ENCODE peak calls at places on chromosome X, in seven cellular contexts. One of them, this sample, is unnamed.

GRCh38 chrX:54817220-54817820 is 9.8 kb downstream of the MAGED2 start:
- DNase-seq in brain microvascular endothelial cell: no peak
- DNase-seq in IMR-90: no peak
- DNase-seq in right atrium auricular region: peak
- DNase-seq in fibroblast of pulmonary artery: peak
- DNase-seq in tibial artery: no peak
- DNase-seq in bronchial epithelial cell: no peak
- DNase-seq in this sample: no peak

GRCh38 chrX:111868726-111869638 is 7.0 kb upstream of the TRPC5OS start:
- DNase-seq in IMR-90: peak
- DNase-seq in bronchial epithelial cell: peak
- DNase-seq in right atrium auricular region: no peak
- DNase-seq in tibial artery: no peak
- DNase-seq in fibroblast of pulmonary artery: peak
- DNase-seq in brain microvascular endothelial cell: no peak
- DNase-seq in this sample: no peak

GRCh38 chrX:66504481-66504880 is 134.4 kb downstream of the EDA2R start:
- DNase-seq in bronchial epithelial cell: peak
- DNase-seq in right atrium auricular region: no peak
- DNase-seq in fibroblast of pulmonary artery: no peak
- DNase-seq in tibial artery: no peak
- DNase-seq in brain microvascular endothelial cell: no peak
- DNase-seq in IMR-90: no peak
- DNase-seq in this sample: no peak

GRCh38 chrX:1592128-1592862 is 891 bp downstream of the AKAP17A start:
- DNase-seq in right atrium auricular region: peak
- DNase-seq in tibial artery: no peak
- DNase-seq in bronchial epithelial cell: peak
- DNase-seq in brain microvascular endothelial cell: peak
- DNase-seq in fibroblast of pulmonary artery: peak
- DNase-seq in IMR-90: peak
- DNase-seq in this sample: no peak

GRCh38 chrX:43595931-43596330 is 60.2 kb upstream of the MAOA start:
- DNase-seq in IMR-90: no peak
- DNase-seq in bronchial epithelial cell: no peak
- DNase-seq in tibial artery: no peak
- DNase-seq in fibroblast of pulmonary artery: peak
- DNase-seq in right atrium auricular region: no peak
- DNase-seq in brain microvascular endothelial cell: no peak
- DNase-seq in this sample: no peak

GRCh38 chrX:131331152-131331551 is 42.0 kb upstream of the IGSF1 start:
- DNase-seq in fibroblast of pulmonary artery: no peak
- DNase-seq in brain microvascular endothelial cell: no peak
- DNase-seq in bronchial epithelial cell: no peak
- DNase-seq in right atrium auricular region: no peak
- DNase-seq in IMR-90: no peak
- DNase-seq in tibial artery: no peak
- DNase-seq in this sample: no peak

GRCh38 chrX:6782831-6783230 is 247.9 kb upstream of the VCX3A start:
- DNase-seq in IMR-90: no peak
- DNase-seq in bronchial epithelial cell: no peak
- DNase-seq in right atrium auricular region: no peak
- DNase-seq in fibroblast of pulmonary artery: no peak
- DNase-seq in brain microvascular endothelial cell: no peak
- DNase-seq in tibial artery: no peak
- DNase-seq in this sample: no peak

GRCh38 chrX:153766098-153766817 is 2.2 kb downstream of the PLXNB3 start:
- DNase-seq in right atrium auricular region: no peak
- DNase-seq in IMR-90: peak
- DNase-seq in fibroblast of pulmonary artery: peak
- DNase-seq in brain microvascular endothelial cell: peak
- DNase-seq in tibial artery: no peak
- DNase-seq in bronchial epithelial cell: peak
- DNase-seq in this sample: peak

GRCh38 chrX:49064735-49065134 is 5.9 kb downstream of the CCDC120 start:
- DNase-seq in tibial artery: no peak
- DNase-seq in IMR-90: no peak
- DNase-seq in brain microvascular endothelial cell: no peak
- DNase-seq in fibroblast of pulmonary artery: no peak
- DNase-seq in bronchial epithelial cell: no peak
- DNase-seq in right atrium auricular region: no peak
- DNase-seq in this sample: no peak

GRCh38 chrX:154351183-154352011 is 23.0 kb downstream of the FLNA start:
- DNase-seq in bronchial epithelial cell: no peak
- DNase-seq in right atrium auricular region: no peak
- DNase-seq in tibial artery: peak
- DNase-seq in IMR-90: no peak
- DNase-seq in fibroblast of pulmonary artery: no peak
- DNase-seq in brain microvascular endothelial cell: no peak
- DNase-seq in this sample: no peak

GRCh38 chrX:144896323-144896722 is 351.0 kb upstream of the SPANXN1 start:
- DNase-seq in right atrium auricular region: no peak
- DNase-seq in fibroblast of pulmonary artery: no peak
- DNase-seq in bronchial epithelial cell: peak
- DNase-seq in tibial artery: no peak
- DNase-seq in IMR-90: no peak
- DNase-seq in brain microvascular endothelial cell: no peak
- DNase-seq in this sample: no peak

GRCh38 chrX:23626651-23627050 is 40.6 kb upstream of the PRDX4 start:
- DNase-seq in brain microvascular endothelial cell: no peak
- DNase-seq in IMR-90: no peak
- DNase-seq in bronchial epithelial cell: no peak
- DNase-seq in tibial artery: no peak
- DNase-seq in fibroblast of pulmonary artery: no peak
- DNase-seq in right atrium auricular region: no peak
- DNase-seq in this sample: no peak

GRCh38 chrX:69022430-69022829 is 142.8 kb downstream of the PJA1 start:
- DNase-seq in fibroblast of pulmonary artery: no peak
- DNase-seq in tibial artery: no peak
- DNase-seq in IMR-90: no peak
- DNase-seq in right atrium auricular region: no peak
- DNase-seq in brain microvascular endothelial cell: no peak
- DNase-seq in bronchial epithelial cell: no peak
- DNase-seq in this sample: no peak

GRCh38 chrX:115330498-115331138 is 41.1 kb downstream of the LUZP4 start:
- DNase-seq in tibial artery: peak
- DNase-seq in brain microvascular endothelial cell: peak
- DNase-seq in bronchial epithelial cell: peak
- DNase-seq in IMR-90: peak
- DNase-seq in right atrium auricular region: no peak
- DNase-seq in fibroblast of pulmonary artery: peak
- DNase-seq in this sample: peak

GRCh38 chrX:3820170-3820569 is 106.7 kb upstream of the PRKX start:
- DNase-seq in tibial artery: no peak
- DNase-seq in IMR-90: peak
- DNase-seq in right atrium auricular region: no peak
- DNase-seq in fibroblast of pulmonary artery: peak
- DNase-seq in brain microvascular endothelial cell: peak
- DNase-seq in bronchial epithelial cell: peak
- DNase-seq in this sample: peak

GRCh38 chrX:9141496-9141895 is 107.6 kb upstream of the FAM9B start:
- DNase-seq in IMR-90: peak
- DNase-seq in brain microvascular endothelial cell: peak
- DNase-seq in fibroblast of pulmonary artery: peak
- DNase-seq in tibial artery: no peak
- DNase-seq in bronchial epithelial cell: peak
- DNase-seq in right atrium auricular region: no peak
- DNase-seq in this sample: peak

GRCh38 chrX:129600981-129601424 is 53.8 kb downstream of the APLN start:
- DNase-seq in IMR-90: peak
- DNase-seq in tibial artery: no peak
- DNase-seq in right atrium auricular region: no peak
- DNase-seq in brain microvascular endothelial cell: peak
- DNase-seq in bronchial epithelial cell: peak
- DNase-seq in fibroblast of pulmonary artery: peak
- DNase-seq in this sample: peak

GRCh38 chrX:134572816-134573682 is 85.2 kb downstream of the PLAC1 start:
- DNase-seq in bronchial epithelial cell: peak
- DNase-seq in right atrium auricular region: no peak
- DNase-seq in fibroblast of pulmonary artery: peak
- DNase-seq in brain microvascular endothelial cell: no peak
- DNase-seq in tibial artery: no peak
- DNase-seq in IMR-90: peak
- DNase-seq in this sample: no peak

GRCh38 chrX:21153503-21153902 is 220.7 kb upstream of the CNKSR2 start:
- DNase-seq in tibial artery: no peak
- DNase-seq in bronchial epithelial cell: no peak
- DNase-seq in right atrium auricular region: peak
- DNase-seq in IMR-90: peak
- DNase-seq in brain microvascular endothelial cell: peak
- DNase-seq in fibroblast of pulmonary artery: peak
- DNase-seq in this sample: peak

GRCh38 chrX:47637546-47638195 is 7.9 kb upstream of the CFP start:
- DNase-seq in IMR-90: no peak
- DNase-seq in right atrium auricular region: no peak
- DNase-seq in fibroblast of pulmonary artery: no peak
- DNase-seq in bronchial epithelial cell: peak
- DNase-seq in brain microvascular endothelial cell: no peak
- DNase-seq in tibial artery: peak
- DNase-seq in this sample: no peak

GRCh38 chrX:1581132-1581531 is 10.3 kb upstream of the AKAP17A start:
- DNase-seq in right atrium auricular region: peak
- DNase-seq in brain microvascular endothelial cell: peak
- DNase-seq in tibial artery: no peak
- DNase-seq in fibroblast of pulmonary artery: peak
- DNase-seq in bronchial epithelial cell: peak
- DNase-seq in IMR-90: no peak
- DNase-seq in this sample: no peak

GRCh38 chrX:45778621-45779020 is 577.9 kb upstream of the DIPK2B start:
- DNase-seq in IMR-90: no peak
- DNase-seq in brain microvascular endothelial cell: no peak
- DNase-seq in right atrium auricular region: no peak
- DNase-seq in tibial artery: no peak
- DNase-seq in bronchial epithelial cell: no peak
- DNase-seq in fibroblast of pulmonary artery: no peak
- DNase-seq in this sample: peak

GRCh38 chrX:106707771-106708454 is 18.6 kb upstream of the RNF128 start:
- DNase-seq in tibial artery: no peak
- DNase-seq in bronchial epithelial cell: peak
- DNase-seq in IMR-90: peak
- DNase-seq in fibroblast of pulmonary artery: peak
- DNase-seq in right atrium auricular region: no peak
- DNase-seq in brain microvascular endothelial cell: peak
- DNase-seq in this sample: peak

GRCh38 chrX:44306336-44306735 is 37.1 kb downstream of the EFHC2 start:
- DNase-seq in tibial artery: no peak
- DNase-seq in bronchial epithelial cell: peak
- DNase-seq in fibroblast of pulmonary artery: peak
- DNase-seq in IMR-90: peak
- DNase-seq in brain microvascular endothelial cell: peak
- DNase-seq in right atrium auricular region: no peak
- DNase-seq in this sample: no peak

GRCh38 chrX:2418000-2418399 is 82.8 kb downstream of the DHRSX start:
- DNase-seq in IMR-90: no peak
- DNase-seq in fibroblast of pulmonary artery: no peak
- DNase-seq in bronchial epithelial cell: no peak
- DNase-seq in brain microvascular endothelial cell: no peak
- DNase-seq in tibial artery: no peak
- DNase-seq in right atrium auricular region: no peak
- DNase-seq in this sample: no peak

GRCh38 chrX:41688154-41688553 is 619 bp upstream of the GPR34 start:
- DNase-seq in tibial artery: no peak
- DNase-seq in brain microvascular endothelial cell: no peak
- DNase-seq in right atrium auricular region: no peak
- DNase-seq in fibroblast of pulmonary artery: no peak
- DNase-seq in IMR-90: no peak
- DNase-seq in bronchial epithelial cell: no peak
- DNase-seq in this sample: no peak

DNA sequence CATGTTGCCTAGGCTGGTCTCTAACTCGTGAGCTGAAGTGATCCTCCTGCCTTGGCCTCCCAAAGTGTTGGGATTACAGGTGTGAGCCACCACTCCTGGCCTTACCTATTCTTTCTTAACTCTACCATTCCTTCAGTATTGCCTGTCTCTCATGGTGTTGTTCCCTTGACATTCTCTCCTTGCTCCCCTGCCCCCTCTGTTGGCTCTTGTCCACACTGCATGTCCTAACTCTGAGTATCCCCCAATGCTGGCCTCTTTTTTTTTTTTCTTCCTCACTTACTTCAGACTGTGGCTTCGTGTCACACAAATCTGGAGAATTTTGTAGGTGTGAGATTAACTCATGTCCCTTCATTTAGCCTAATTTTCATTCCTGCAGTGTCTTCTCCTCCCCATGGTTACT is 22.9 kb upstream of the FRMPD4 start:
- DNase-seq in IMR-90: no peak
- DNase-seq in bronchial epithelial cell: no peak
- DNase-seq in fibroblast of pulmonary artery: no peak
- DNase-seq in brain microvascular endothelial cell: no peak
- DNase-seq in right atrium auricular region: no peak
- DNase-seq in tibial artery: no peak
- DNase-seq in this sample: no peak
- TF ChIP-seq CTCF in IMR-90: no peak
- TF ChIP-seq CTCF in bronchial epithelial cell: peak
- TF ChIP-seq CTCF in fibroblast of pulmonary artery: no peak
- TF ChIP-seq CTCF in brain microvascular endothelial cell: peak
- TF ChIP-seq CTCF in right atrium auricular region: no peak
- TF ChIP-seq CTCF in tibial artery: no peak
- TF ChIP-seq CTCF in this sample: no peak

GRCh38 chrX:85243155-85243554 is 424 bp downstream of the SATL1 start:
- DNase-seq in bronchial epithelial cell: no peak
- DNase-seq in right atrium auricular region: no peak
- DNase-seq in tibial artery: no peak
- DNase-seq in fibroblast of pulmonary artery: no peak
- DNase-seq in brain microvascular endothelial cell: no peak
- DNase-seq in IMR-90: no peak
- DNase-seq in this sample: no peak
- H3K4me3 ChIP-seq in bronchial epithelial cell: no peak
- H3K4me3 ChIP-seq in right atrium auricular region: peak
- H3K4me3 ChIP-seq in tibial artery: peak
- H3K4me3 ChIP-seq in fibroblast of pulmonary artery: peak
- H3K4me3 ChIP-seq in brain microvascular endothelial cell: no peak
- H3K4me3 ChIP-seq in IMR-90: peak
- H3K4me3 ChIP-seq in this sample: peak

DNA sequence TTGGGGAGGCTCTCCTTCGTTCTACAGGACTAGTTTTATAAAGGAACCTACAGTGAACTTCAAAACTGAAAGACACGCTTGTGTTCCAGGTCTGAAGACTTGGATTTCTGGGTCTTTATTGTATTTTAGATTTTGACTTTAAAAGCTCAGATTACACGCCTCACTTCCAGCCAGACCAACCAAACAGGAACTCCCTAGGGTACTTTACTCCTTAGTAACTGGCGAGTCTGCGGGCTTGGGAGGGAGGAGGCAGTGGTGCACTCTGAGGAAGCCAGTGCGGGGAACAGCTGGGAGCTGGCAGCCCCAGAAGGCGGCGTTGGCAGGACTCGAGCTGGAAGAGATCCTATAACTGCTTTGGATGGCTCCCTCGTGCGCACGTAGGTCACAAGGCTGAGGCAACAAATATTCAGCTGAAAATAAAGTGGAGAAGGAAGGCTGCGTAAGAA is 388 bp upstream of the PHKA1 start:
- DNase-seq in brain microvascular endothelial cell: peak
- DNase-seq in tibial artery: peak
- DNase-seq in bronchial epithelial cell: peak
- DNase-seq in right atrium auricular region: peak
- DNase-seq in IMR-90: peak
- DNase-seq in fibroblast of pulmonary artery: peak
- DNase-seq in this sample: peak
- TF ChIP-seq CTCF in brain microvascular endothelial cell: no peak
- TF ChIP-seq CTCF in tibial artery: no peak
- TF ChIP-seq CTCF in bronchial epithelial cell: peak
- TF ChIP-seq CTCF in right atrium auricular region: no peak
- TF ChIP-seq CTCF in IMR-90: peak
- TF ChIP-seq CTCF in fibroblast of pulmonary artery: no peak
- TF ChIP-seq CTCF in this sample: no peak

GRCh38 chrX:80747832-80748231 is 61.8 kb downstream of the BRWD3 start:
- DNase-seq in brain microvascular endothelial cell: peak
- DNase-seq in tibial artery: no peak
- DNase-seq in bronchial epithelial cell: peak
- DNase-seq in IMR-90: peak
- DNase-seq in fibroblast of pulmonary artery: no peak
- DNase-seq in right atrium auricular region: no peak
- DNase-seq in this sample: no peak
- H3K4me3 ChIP-seq in brain microvascular endothelial cell: no peak
- H3K4me3 ChIP-seq in tibial artery: no peak
- H3K4me3 ChIP-seq in bronchial epithelial cell: no peak
- H3K4me3 ChIP-seq in IMR-90: no peak
- H3K4me3 ChIP-seq in fibroblast of pulmonary artery: no peak
- H3K4me3 ChIP-seq in right atrium auricular region: no peak
- H3K4me3 ChIP-seq in this sample: no peak